ENCODE peak calls at places on chromosomes 13 and 19, in five cellular contexts. One of them, this sample, is unnamed. For H3K27me3 and H3K4me1, the result is how much of the 10 kb centered on the place peaks cover.

GRCh38 chr19:14475251-14476073 is at the start of gene PTGER1:
- DNase-seq in right cardiac atrium: no peak
- DNase-seq in thoracic aorta: no peak
- DNase-seq in IMR-90: peak
- DNase-seq in endodermal cell: peak
- DNase-seq in this sample: peak

GRCh38 chr13:47046706-47047105 is 149.9 kb upstream of the HTR2A start:
- DNase-seq in IMR-90: no peak
- DNase-seq in thoracic aorta: no peak
- DNase-seq in right cardiac atrium: no peak
- DNase-seq in endodermal cell: no peak
- DNase-seq in this sample: no peak

GRCh38 chr13:75861786-75862185 is 225.7 kb downstream of the LMO7 start:
- DNase-seq in endodermal cell: no peak
- DNase-seq in right cardiac atrium: no peak
- DNase-seq in thoracic aorta: no peak
- DNase-seq in IMR-90: peak
- DNase-seq in this sample: no peak

GRCh38 chr13:42334329-42334706 is 62.4 kb downstream of the AKAP11 start:
- DNase-seq in right cardiac atrium: no peak
- DNase-seq in thoracic aorta: no peak
- DNase-seq in IMR-90: no peak
- DNase-seq in endodermal cell: peak
- DNase-seq in this sample: no peak

GRCh38 chr19:38015216-38015615 is 108.2 kb downstream of the SIPA1L3 start:
- DNase-seq in endodermal cell: no peak
- DNase-seq in right cardiac atrium: no peak
- DNase-seq in thoracic aorta: no peak
- DNase-seq in IMR-90: no peak
- DNase-seq in this sample: no peak

GRCh38 chr13:79481685-79482052 is 714 bp downstream of the NDFIP2 start:
- DNase-seq in right cardiac atrium: no peak
- DNase-seq in IMR-90: no peak
- DNase-seq in endodermal cell: no peak
- DNase-seq in thoracic aorta: no peak
- DNase-seq in this sample: no peak

GRCh38 chr13:75770164-75771145 is 134.3 kb downstream of the LMO7 start:
- DNase-seq in IMR-90: peak
- DNase-seq in thoracic aorta: no peak
- DNase-seq in endodermal cell: no peak
- DNase-seq in right cardiac atrium: no peak
- DNase-seq in this sample: no peak

GRCh38 chr13:96967248-96967745 is 27.0 kb downstream of the OXGR1 start:
- DNase-seq in IMR-90: no peak
- DNase-seq in right cardiac atrium: no peak
- DNase-seq in endodermal cell: peak
- DNase-seq in thoracic aorta: no peak
- DNase-seq in this sample: no peak

GRCh38 chr19:18848860-18849661 is 17.3 kb downstream of the UPF1 start:
- DNase-seq in endodermal cell: no peak
- DNase-seq in IMR-90: peak
- DNase-seq in right cardiac atrium: peak
- DNase-seq in thoracic aorta: peak
- DNase-seq in this sample: peak

GRCh38 chr19:54179921-54180452 is 7.0 kb upstream of the TMC4 start:
- DNase-seq in right cardiac atrium: no peak
- DNase-seq in thoracic aorta: no peak
- DNase-seq in endodermal cell: peak
- DNase-seq in IMR-90: peak
- DNase-seq in this sample: no peak

GRCh38 chr19:55181740-55182139 is 1.7 kb upstream of the SYT5 start:
- DNase-seq in right cardiac atrium: no peak
- DNase-seq in endodermal cell: no peak
- DNase-seq in IMR-90: no peak
- DNase-seq in thoracic aorta: no peak
- DNase-seq in this sample: no peak

GRCh38 chr19:40348961-40349507 is 539 bp downstream of the PLD3 start:
- DNase-seq in endodermal cell: peak
- DNase-seq in right cardiac atrium: no peak
- DNase-seq in thoracic aorta: no peak
- DNase-seq in IMR-90: peak
- DNase-seq in this sample: no peak

GRCh38 chr13:98202026-98202425 is 25.0 kb upstream of the RNF113B start:
- DNase-seq in IMR-90: no peak
- DNase-seq in right cardiac atrium: no peak
- DNase-seq in thoracic aorta: no peak
- DNase-seq in endodermal cell: no peak
- DNase-seq in this sample: no peak

GRCh38 chr19:43395561-43395960 is 19.1 kb upstream of the TEX101 start:
- DNase-seq in right cardiac atrium: no peak
- DNase-seq in thoracic aorta: no peak
- DNase-seq in endodermal cell: no peak
- DNase-seq in IMR-90: no peak
- DNase-seq in this sample: no peak

GRCh38 chr19:56086671-56087430 is 34.2 kb downstream of the ZNF787 start:
- DNase-seq in endodermal cell: peak
- DNase-seq in right cardiac atrium: no peak
- DNase-seq in IMR-90: no peak
- DNase-seq in thoracic aorta: no peak
- DNase-seq in this sample: no peak

GRCh38 chr19:39768811-39769210 is 9.8 kb upstream of the LEUTX start:
- DNase-seq in IMR-90: no peak
- DNase-seq in thoracic aorta: no peak
- DNase-seq in right cardiac atrium: no peak
- DNase-seq in endodermal cell: no peak
- DNase-seq in this sample: no peak

GRCh38 chr19:42216653-42217521 is 590 bp downstream of the DEDD2 start:
- DNase-seq in right cardiac atrium: peak
- DNase-seq in IMR-90: peak
- DNase-seq in thoracic aorta: no peak
- DNase-seq in endodermal cell: peak
- DNase-seq in this sample: no peak

GRCh38 chr13:90562388-90562787 is 785.1 kb upstream of the MIR17HG start:
- DNase-seq in right cardiac atrium: no peak
- DNase-seq in endodermal cell: no peak
- DNase-seq in IMR-90: no peak
- DNase-seq in thoracic aorta: no peak
- DNase-seq in this sample: no peak

GRCh38 chr13:98476106-98476505 is 100.8 kb downstream of the STK24 start:
- DNase-seq in right cardiac atrium: no peak
- DNase-seq in IMR-90: no peak
- DNase-seq in endodermal cell: peak
- DNase-seq in thoracic aorta: no peak
- DNase-seq in this sample: no peak

GRCh38 chr13:64239372-64239771 is 2823.7 kb upstream of the PCDH20 start:
- DNase-seq in endodermal cell: no peak
- DNase-seq in thoracic aorta: no peak
- DNase-seq in IMR-90: peak
- DNase-seq in right cardiac atrium: no peak
- DNase-seq in this sample: no peak

GRCh38 chr13:84315527-84315926 is 433.3 kb upstream of the SLITRK1 start:
- DNase-seq in right cardiac atrium: no peak
- DNase-seq in thoracic aorta: no peak
- DNase-seq in endodermal cell: no peak
- DNase-seq in IMR-90: no peak
- DNase-seq in this sample: no peak

GRCh38 chr19:42389899-42390298 is at the start of gene CNFN:
- DNase-seq in thoracic aorta: no peak
- DNase-seq in endodermal cell: no peak
- DNase-seq in IMR-90: no peak
- DNase-seq in right cardiac atrium: no peak
- DNase-seq in this sample: no peak

GRCh38 chr13:106917673-106918652 is 350.0 kb upstream of the ARGLU1 start:
- DNase-seq in thoracic aorta: peak
- DNase-seq in right cardiac atrium: peak
- DNase-seq in endodermal cell: peak
- DNase-seq in IMR-90: peak
- DNase-seq in this sample: no peak

GRCh38 chr19:48169585-48169973 is 565 bp downstream of the LIG1 start:
- DNase-seq in IMR-90: peak
- DNase-seq in endodermal cell: peak
- DNase-seq in right cardiac atrium: peak
- DNase-seq in thoracic aorta: peak
- DNase-seq in this sample: peak

GRCh38 chr19:48169974-48170803 is at the start of the genes LIG1 and ZSWIM9:
- DNase-seq in IMR-90: peak
- DNase-seq in endodermal cell: peak
- DNase-seq in right cardiac atrium: peak
- DNase-seq in thoracic aorta: peak
- DNase-seq in this sample: peak

GRCh38 chr19:48174445-48175030 is 4.1 kb downstream of the ZSWIM9 start:
- DNase-seq in IMR-90: no peak
- DNase-seq in endodermal cell: no peak
- DNase-seq in thoracic aorta: no peak
- DNase-seq in right cardiac atrium: no peak
- DNase-seq in this sample: no peak

GRCh38 chr19:48170817-48171347 is 402 bp downstream of the ZSWIM9 start:
- DNase-seq in right cardiac atrium: no peak
- DNase-seq in IMR-90: no peak
- DNase-seq in endodermal cell: peak
- DNase-seq in thoracic aorta: no peak
- DNase-seq in this sample: no peak

GRCh38 chr19:48171584-48172170 is 1.2 kb downstream of the ZSWIM9 start:
- DNase-seq in endodermal cell: no peak
- DNase-seq in right cardiac atrium: no peak
- DNase-seq in thoracic aorta: no peak
- DNase-seq in IMR-90: no peak
- DNase-seq in this sample: no peak
- H3K27me3 ChIP-seq in endodermal cell: under half
- H3K27me3 ChIP-seq in right cardiac atrium: under half
- H3K27me3 ChIP-seq in thoracic aorta: under half
- H3K27me3 ChIP-seq in IMR-90: under half
- H3K27me3 ChIP-seq in this sample: under half

DNA sequence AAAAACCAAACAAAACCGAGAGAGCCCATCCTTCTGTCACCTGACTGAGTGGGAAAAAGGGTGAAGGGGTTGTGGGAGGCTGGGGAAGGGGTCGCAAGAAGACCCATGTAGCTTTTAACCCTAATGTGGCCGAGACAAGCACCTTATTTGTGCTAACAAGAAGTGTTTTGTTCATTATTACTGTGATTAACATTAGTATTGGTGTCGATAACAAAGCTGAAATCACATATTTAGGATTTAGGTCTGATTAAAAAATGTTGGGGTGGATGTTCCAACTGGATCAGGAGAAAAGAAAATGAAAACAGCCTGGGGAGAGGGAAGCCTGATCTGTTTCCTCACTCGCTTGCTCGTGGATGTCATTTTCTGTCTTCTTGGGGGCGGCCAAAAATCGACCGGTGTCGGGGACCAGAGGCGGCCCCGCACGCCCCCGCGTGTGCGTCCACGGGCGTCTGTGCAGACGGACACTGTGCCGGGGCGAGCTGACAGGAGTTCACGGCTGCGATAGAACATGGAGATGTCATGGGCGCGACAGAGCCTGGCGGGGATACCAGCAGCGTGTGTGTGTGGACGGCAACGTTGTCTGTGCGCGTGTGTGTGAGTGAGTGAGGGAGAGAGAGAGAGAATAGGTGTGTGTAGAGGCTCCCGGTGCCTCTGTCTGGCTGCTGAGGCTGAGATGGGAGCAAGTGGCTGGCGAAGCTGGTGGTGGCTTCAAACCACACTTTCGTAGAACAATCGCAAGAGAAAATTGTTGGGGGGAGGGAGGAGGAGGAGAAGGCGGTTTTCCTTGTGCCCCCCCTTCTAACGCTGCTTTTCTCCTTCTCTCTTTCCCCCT is 29.1 kb downstream of the NFIX start:
- DNase-seq in endodermal cell: peak
- DNase-seq in right cardiac atrium: no peak
- DNase-seq in IMR-90: peak
- DNase-seq in thoracic aorta: no peak
- DNase-seq in this sample: no peak
- H3K4me1 ChIP-seq in endodermal cell: under half
- H3K4me1 ChIP-seq in right cardiac atrium: under half
- H3K4me1 ChIP-seq in IMR-90: under half
- H3K4me1 ChIP-seq in thoracic aorta: half or more
- H3K4me1 ChIP-seq in this sample: under half

DNA sequence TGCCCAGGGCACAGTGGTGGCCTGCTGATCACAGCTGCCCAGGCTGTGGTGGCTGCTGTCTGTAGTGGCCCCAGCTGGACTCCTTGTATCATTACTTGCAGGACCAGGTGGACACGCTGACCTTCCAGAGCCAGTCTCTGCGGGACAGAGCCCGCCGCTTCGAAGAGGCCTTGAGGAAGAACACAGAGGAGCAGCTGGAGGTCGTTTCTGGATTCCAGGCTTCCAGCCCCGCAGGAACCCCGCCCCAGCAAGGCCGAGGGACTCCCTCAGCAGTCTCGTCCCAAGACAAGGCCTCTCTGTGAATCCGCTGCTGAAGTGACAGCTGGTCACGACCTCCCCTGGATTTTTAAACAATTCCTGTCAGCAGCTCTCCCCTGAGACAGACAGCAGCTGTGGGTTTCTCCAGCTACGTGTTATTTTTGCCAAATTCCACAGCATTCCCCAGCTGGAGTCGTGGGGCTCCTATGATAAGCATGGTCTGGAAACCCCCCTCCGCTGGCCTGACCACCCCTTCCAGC is 98.3 kb downstream of the SLC7A1 start:
- DNase-seq in right cardiac atrium: peak
- DNase-seq in IMR-90: peak
- DNase-seq in endodermal cell: peak
- DNase-seq in thoracic aorta: no peak
- DNase-seq in this sample: no peak
- H3K4me3 ChIP-seq in right cardiac atrium: no peak
- H3K4me3 ChIP-seq in IMR-90: no peak
- H3K4me3 ChIP-seq in endodermal cell: no peak
- H3K4me3 ChIP-seq in thoracic aorta: no peak
- H3K4me3 ChIP-seq in this sample: no peak

GRCh38 chr13:52846567-52847321 is 1.7 kb downstream of the PCDH8 start:
- DNase-seq in right cardiac atrium: peak
- DNase-seq in endodermal cell: peak
- DNase-seq in IMR-90: peak
- DNase-seq in thoracic aorta: no peak
- DNase-seq in this sample: no peak

GRCh38 chr13:52847322-52847681 is 1.1 kb downstream of the PCDH8 start:
- DNase-seq in thoracic aorta: no peak
- DNase-seq in IMR-90: no peak
- DNase-seq in right cardiac atrium: no peak
- DNase-seq in endodermal cell: no peak
- DNase-seq in this sample: no peak

GRCh38 chr13:52847682-52848432 is 583 bp downstream of the PCDH8 start:
- DNase-seq in endodermal cell: peak
- DNase-seq in right cardiac atrium: no peak
- DNase-seq in IMR-90: no peak
- DNase-seq in thoracic aorta: no peak
- DNase-seq in this sample: no peak

GRCh38 chr13:52845766-52846566 is 2.5 kb downstream of the PCDH8 start:
- DNase-seq in IMR-90: no peak
- DNase-seq in thoracic aorta: no peak
- DNase-seq in right cardiac atrium: peak
- DNase-seq in endodermal cell: peak
- DNase-seq in this sample: peak

DNA sequence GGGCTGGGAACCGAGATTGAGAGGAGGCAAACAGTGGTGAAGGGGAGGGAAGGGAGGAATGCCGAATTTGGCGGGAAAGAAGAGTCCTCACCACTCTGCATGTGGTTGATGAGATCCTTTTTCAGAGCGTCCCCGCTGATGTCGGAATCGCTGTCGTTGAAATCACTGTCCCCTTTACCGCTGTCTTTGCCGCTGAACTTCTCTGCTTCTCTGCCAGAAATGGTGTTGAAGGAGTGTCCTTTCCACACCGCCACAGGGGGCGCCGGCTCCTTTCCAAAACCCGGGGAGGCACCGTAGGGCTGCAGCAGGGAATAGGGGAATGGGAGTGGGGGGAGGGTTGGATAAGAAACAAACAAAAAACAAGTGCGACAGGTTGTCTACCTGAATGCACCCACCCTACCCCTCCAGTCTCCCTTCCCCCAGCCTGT is 3.1 kb downstream of the PCDH8 start:
- DNase-seq in thoracic aorta: no peak
- DNase-seq in IMR-90: no peak
- DNase-seq in right cardiac atrium: no peak
- DNase-seq in endodermal cell: peak
- DNase-seq in this sample: no peak
- H3K27me3 ChIP-seq in thoracic aorta: under half
- H3K27me3 ChIP-seq in IMR-90: under half
- H3K27me3 ChIP-seq in right cardiac atrium: under half
- H3K27me3 ChIP-seq in endodermal cell: half or more
- H3K27me3 ChIP-seq in this sample: half or more

This sample was measured in RWPE2.